ENCODE peak calls at places on chromosomes 4 and X, in seven cellular contexts. One of them, this sample, is unnamed.
A peak's percentile ranks its signal among the peaks of the same experiment; 100 is the strongest.

GRCh38 chrX:53211391-53211978 is 13.5 kb downstream of the KDM5C start:
- DNase-seq in GM06990: no peak
- DNase-seq in aorta: no peak
- DNase-seq in EH: peak; percentile 47
- DNase-seq in stomach: no peak
- DNase-seq in stimulated activated CD8-positive, alpha-beta memory T cell treated with anti-CD3 and anti-CD28 coated beads, Interleukin-4, amount 100 ng/mL, for 24 hours: no peak
- DNase-seq in keratinocyte: peak; percentile 32
- DNase-seq in this sample: no peak

GRCh38 chr4:118745357-118745756 is 60.2 kb downstream of the METTL14 start:
- DNase-seq in aorta: no peak
- DNase-seq in GM06990: no peak
- DNase-seq in stomach: no peak
- DNase-seq in stimulated activated CD8-positive, alpha-beta memory T cell treated with anti-CD3 and anti-CD28 coated beads, Interleukin-4, amount 100 ng/mL, for 24 hours: no peak
- DNase-seq in keratinocyte: no peak
- DNase-seq in EH: peak; percentile 39
- DNase-seq in this sample: no peak

GRCh38 chrX:107731831-107732502 is 43.6 kb downstream of the TSC22D3 start:
- DNase-seq in stimulated activated CD8-positive, alpha-beta memory T cell treated with anti-CD3 and anti-CD28 coated beads, Interleukin-4, amount 100 ng/mL, for 24 hours: no peak
- DNase-seq in stomach: peak; percentile 95
- DNase-seq in keratinocyte: no peak
- DNase-seq in EH: peak; percentile 85
- DNase-seq in aorta: peak; percentile 93
- DNase-seq in GM06990: no peak
- DNase-seq in this sample: peak; percentile 92

GRCh38 chrX:7294483-7294882 is 146.5 kb upstream of the PUDP start:
- DNase-seq in stimulated activated CD8-positive, alpha-beta memory T cell treated with anti-CD3 and anti-CD28 coated beads, Interleukin-4, amount 100 ng/mL, for 24 hours: no peak
- DNase-seq in keratinocyte: no peak
- DNase-seq in stomach: no peak
- DNase-seq in GM06990: no peak
- DNase-seq in aorta: no peak
- DNase-seq in EH: peak; percentile 31
- DNase-seq in this sample: no peak

GRCh38 chrX:72123471-72124185 is 8.1 kb downstream of the RTL5 start:
- DNase-seq in keratinocyte: no peak
- DNase-seq in aorta: peak; percentile 85
- DNase-seq in EH: peak; percentile 48
- DNase-seq in stimulated activated CD8-positive, alpha-beta memory T cell treated with anti-CD3 and anti-CD28 coated beads, Interleukin-4, amount 100 ng/mL, for 24 hours: no peak
- DNase-seq in stomach: no peak
- DNase-seq in GM06990: no peak
- DNase-seq in this sample: no peak

GRCh38 chr4:184168406-184169019 is 49.2 kb downstream of the ENPP6 start:
- DNase-seq in EH: peak; percentile 62
- DNase-seq in aorta: peak; percentile 75
- DNase-seq in stomach: peak; percentile 81
- DNase-seq in keratinocyte: no peak
- DNase-seq in GM06990: peak; percentile 72
- DNase-seq in stimulated activated CD8-positive, alpha-beta memory T cell treated with anti-CD3 and anti-CD28 coated beads, Interleukin-4, amount 100 ng/mL, for 24 hours: peak; percentile 41
- DNase-seq in this sample: peak; percentile 65

GRCh38 chr4:128858875-128859696 is 49.6 kb downstream of the JADE1 start:
- DNase-seq in keratinocyte: no peak
- DNase-seq in aorta: peak; percentile 56
- DNase-seq in stimulated activated CD8-positive, alpha-beta memory T cell treated with anti-CD3 and anti-CD28 coated beads, Interleukin-4, amount 100 ng/mL, for 24 hours: no peak
- DNase-seq in GM06990: no peak
- DNase-seq in EH: peak; percentile 93
- DNase-seq in stomach: no peak
- DNase-seq in this sample: peak; percentile 11

GRCh38 chr4:3388461-3389185 is 53.1 kb upstream of the HGFAC start:
- DNase-seq in GM06990: peak; percentile 54
- DNase-seq in aorta: no peak
- DNase-seq in stimulated activated CD8-positive, alpha-beta memory T cell treated with anti-CD3 and anti-CD28 coated beads, Interleukin-4, amount 100 ng/mL, for 24 hours: no peak
- DNase-seq in stomach: no peak
- DNase-seq in EH: peak; percentile 94
- DNase-seq in keratinocyte: no peak
- DNase-seq in this sample: no peak

GRCh38 chrX:149286940-149287349 is 218.2 kb downstream of the IDS start:
- DNase-seq in aorta: no peak
- DNase-seq in EH: peak; percentile 33
- DNase-seq in stomach: peak; percentile 44
- DNase-seq in keratinocyte: no peak
- DNase-seq in GM06990: peak; percentile 24
- DNase-seq in stimulated activated CD8-positive, alpha-beta memory T cell treated with anti-CD3 and anti-CD28 coated beads, Interleukin-4, amount 100 ng/mL, for 24 hours: peak; percentile 19
- DNase-seq in this sample: peak; percentile 41